ENCODE peak calls at places on chromosomes 7 and 10, in nine cellular contexts. P, Z, G, A, T, D, Y, N and L are unnamed samples.

GRCh38 chr10:110008518-110009339 is 945 bp downstream of the ADD3 start:
- DNase-seq in Z (peak), Y (peak), A (peak), D (peak), N (peak), T (no peak), P (peak), G (peak), L (peak)

GRCh38 chr10:122407375-122408125 is 33.0 kb downstream of the PLEKHA1 start:
- DNase-seq in T (no peak), Y (no peak), N (no peak), D (no peak), G (no peak), Z (no peak), P (peak), A (peak), L (no peak)

GRCh38 chr10:121406823-121407545 is 191.3 kb downstream of the FGFR2 start:
- DNase-seq in D (no peak), N (no peak), Z (no peak), G (peak), P (no peak), Y (no peak), A (no peak), T (no peak), L (peak)

GRCh38 chr10:6778992-6779701 is 199.1 kb upstream of the PRKCQ start:
- DNase-seq in T (no peak), D (no peak), Y (no peak), N (peak), G (peak), A (peak), P (peak), Z (no peak), L (peak)

GRCh38 chr7:29442146-29442545 is 121.5 kb upstream of the PRR15 start:
- DNase-seq in N (no peak), A (no peak), Y (no peak), D (no peak), G (no peak), T (no peak), P (peak), Z (no peak), L (no peak)

GRCh38 chr10:53702489-53702888 is 929.9 kb upstream of the MBL2 start:
- DNase-seq in N (no peak), T (no peak), D (no peak), Z (no peak), Y (no peak), A (no peak), P (no peak), G (no peak), L (no peak)

GRCh38 chr10:21523007-21523406 is 2.5 kb downstream of the SKIDA1 start:
- DNase-seq in T (no peak), Y (no peak), D (no peak), N (peak), P (no peak), Z (no peak), A (no peak), G (no peak), L (no peak)

GRCh38 chr10:110455440-110455839 is 42.3 kb upstream of the DUSP5 start:
- DNase-seq in T (no peak), N (no peak), Y (no peak), A (no peak), P (no peak), G (no peak), D (no peak), Z (no peak), L (no peak)

GRCh38 chr7:39898867-39899266 is 51.2 kb upstream of the CDK13 start:
- DNase-seq in A (no peak), Z (no peak), P (no peak), Y (no peak), T (no peak), N (no peak), G (no peak), D (no peak), L (no peak)

GRCh38 chr7:138745189-138745588 is 44.0 kb upstream of the SVOPL start:
- DNase-seq in A (no peak), P (no peak), N (no peak), G (no peak), D (no peak), Y (no peak), Z (no peak), T (no peak), L (no peak)

GRCh38 chr10:13716161-13717071 is 129.7 kb downstream of the PRPF18 start:
- DNase-seq in T (no peak), P (no peak), Z (no peak), N (no peak), A (no peak), G (no peak), D (no peak), Y (no peak), L (no peak)

GRCh38 chr10:15563161-15563715 is 156.5 kb downstream of the ITGA8 start:
- DNase-seq in Z (no peak), G (no peak), T (no peak), N (no peak), Y (no peak), D (no peak), P (no peak), A (no peak), L (no peak)

GRCh38 chr10:114623661-114624294 is 34.3 kb downstream of the ABLIM1 start:
- DNase-seq in N (peak), D (no peak), Y (peak), P (peak), A (no peak), Z (no peak), G (peak), T (no peak), L (peak)

GRCh38 chr7:128913856-128914565 is 3.5 kb upstream of the KCP start:
- DNase-seq in Y (no peak), P (no peak), D (no peak), Z (no peak), T (no peak), N (no peak), G (no peak), A (no peak), L (no peak)

GRCh38 chr10:7483848-7484247 is 73.0 kb upstream of the SFMBT2 start:
- DNase-seq in T (no peak), D (no peak), N (no peak), A (no peak), P (no peak), Z (no peak), G (no peak), Y (no peak), L (no peak)

GRCh38 chr10:14009315-14010082 is 321.2 kb downstream of the FRMD4A start:
- DNase-seq in T (peak), Z (no peak), N (no peak), G (no peak), D (no peak), P (no peak), A (no peak), Y (no peak), L (no peak)

GRCh38 chr7:11567571-11567970 is 264.4 kb downstream of the THSD7A start:
- DNase-seq in T (no peak), N (no peak), Y (no peak), A (no peak), D (no peak), P (no peak), Z (no peak), G (no peak), L (no peak)

GRCh38 chr7:28570113-28570969 is 158.0 kb downstream of the CREB5 start:
- DNase-seq in Z (no peak), G (no peak), N (peak), T (no peak), P (no peak), Y (no peak), D (no peak), A (no peak), L (no peak)

GRCh38 chr7:156816943-156817572 is 75.9 kb downstream of the LMBR1 start:
- DNase-seq in Y (peak), T (no peak), Z (no peak), N (no peak), P (no peak), G (no peak), D (no peak), A (no peak), L (no peak)

GRCh38 chr7:136179154-136179553 is 202.0 kb upstream of the MTPN start:
- DNase-seq in Y (no peak), T (no peak), G (no peak), A (no peak), Z (no peak), D (no peak), N (no peak), P (no peak), L (no peak)

GRCh38 chr7:136179829-136180721 is 202.9 kb upstream of the MTPN start:
- DNase-seq in N (no peak), A (no peak), G (no peak), Z (no peak), Y (no peak), T (no peak), D (no peak), P (no peak), L (no peak)

GRCh38 chr7:136184719-136185118 is 207.6 kb upstream of the MTPN start:
- DNase-seq in Z (no peak), P (no peak), N (no peak), A (no peak), D (no peak), G (no peak), Y (no peak), T (no peak), L (no peak)

GRCh38 chr7:136180984-136181383 is 203.8 kb upstream of the MTPN start:
- DNase-seq in T (no peak), N (no peak), P (no peak), Y (no peak), Z (no peak), D (no peak), A (no peak), G (no peak), L (no peak)

GRCh38 chr7:136183981-136184380 is 206.8 kb upstream of the MTPN start:
- DNase-seq in G (no peak), N (no peak), Z (no peak), T (no peak), P (no peak), A (no peak), Y (no peak), D (no peak), L (no peak)
- TF ChIP-seq CTCF in G (no peak), N (no peak), Z (no peak), T (no peak), P (peak), A (no peak), Y (no peak), D (no peak), L (no peak)

DNA sequence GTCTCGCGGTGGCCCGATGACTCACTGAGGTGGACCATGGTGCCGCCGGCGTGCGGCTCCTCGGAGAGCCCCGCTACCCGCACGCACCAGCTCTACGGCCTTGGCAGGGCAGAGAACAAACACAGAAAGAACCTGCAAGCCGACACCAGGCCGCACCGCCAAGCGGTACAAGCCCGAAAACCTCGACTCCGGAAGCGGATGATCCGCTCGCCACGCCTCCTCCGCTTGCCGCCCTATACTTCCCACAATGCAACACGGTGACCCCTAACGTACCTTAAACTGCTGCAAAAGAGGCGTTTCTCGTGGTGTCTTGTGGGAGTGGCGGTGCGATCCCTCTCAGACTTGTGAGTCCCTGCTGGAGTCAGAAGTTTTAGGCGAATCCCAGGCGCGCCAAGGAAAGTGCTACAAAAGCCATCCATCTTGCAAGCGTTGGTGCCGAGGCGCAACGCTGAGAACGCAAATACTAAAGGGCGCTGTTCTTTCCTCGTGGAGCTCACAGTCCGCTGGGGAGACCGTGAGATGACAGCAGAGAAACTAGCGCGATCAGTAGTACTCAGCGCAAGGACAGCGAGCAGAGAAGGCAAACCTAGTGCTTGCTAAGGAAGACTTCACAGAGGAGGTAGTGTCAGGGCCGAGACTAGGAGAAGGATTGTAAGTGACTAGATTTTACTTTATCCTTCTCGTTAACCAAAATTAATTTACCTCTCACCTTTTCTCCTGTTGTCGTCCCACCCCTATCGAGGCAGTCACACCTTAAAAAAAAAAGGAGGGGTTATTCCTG is at the start of gene MRPS16:
- DNase-seq in A (peak), P (peak), Y (peak), N (peak), G (peak), T (peak), Z (peak), D (peak), L (peak)
- TF ChIP-seq POLR2A in A (peak), P (peak), Y (peak), N (peak), G (peak), T (peak), Z (no peak), D (peak), L (peak)

GRCh38 chr7:84412161-84412969 is 217.8 kb upstream of the SEMA3A start:
- DNase-seq in T (no peak), Z (no peak), N (peak), P (no peak), G (no peak), Y (peak), D (no peak), A (no peak), L (no peak)
- TF ChIP-seq CTCF in T (no peak), Z (no peak), N (no peak), P (no peak), G (no peak), Y (no peak), D (no peak), A (no peak), L (no peak)

GRCh38 chr10:93468532-93469213 is 13.5 kb downstream of the MYOF start:
- DNase-seq in N (peak), Z (no peak), P (no peak), A (peak), Y (peak), T (no peak), D (no peak), G (no peak), L (no peak)
- TF ChIP-seq POLR2A in N (no peak), Z (no peak), P (no peak), A (no peak), Y (no peak), T (no peak), D (no peak), G (no peak), L (no peak)

GRCh38 chr7:66238712-66239466 is 33.8 kb downstream of the TPST1 start:
- DNase-seq in P (no peak), A (no peak), Z (no peak), N (no peak), T (no peak), G (no peak), Y (no peak), D (no peak), L (no peak)

GRCh38 chr7:66239467-66239856 is 34.3 kb downstream of the TPST1 start:
- DNase-seq in Y (no peak), N (no peak), A (no peak), G (no peak), Z (no peak), P (no peak), D (no peak), T (no peak), L (no peak)

GRCh38 chr7:66233638-66234037 is 28.5 kb downstream of the TPST1 start:
- DNase-seq in N (no peak), Z (no peak), G (no peak), T (no peak), D (no peak), Y (no peak), P (no peak), A (no peak), L (no peak)

DNA sequence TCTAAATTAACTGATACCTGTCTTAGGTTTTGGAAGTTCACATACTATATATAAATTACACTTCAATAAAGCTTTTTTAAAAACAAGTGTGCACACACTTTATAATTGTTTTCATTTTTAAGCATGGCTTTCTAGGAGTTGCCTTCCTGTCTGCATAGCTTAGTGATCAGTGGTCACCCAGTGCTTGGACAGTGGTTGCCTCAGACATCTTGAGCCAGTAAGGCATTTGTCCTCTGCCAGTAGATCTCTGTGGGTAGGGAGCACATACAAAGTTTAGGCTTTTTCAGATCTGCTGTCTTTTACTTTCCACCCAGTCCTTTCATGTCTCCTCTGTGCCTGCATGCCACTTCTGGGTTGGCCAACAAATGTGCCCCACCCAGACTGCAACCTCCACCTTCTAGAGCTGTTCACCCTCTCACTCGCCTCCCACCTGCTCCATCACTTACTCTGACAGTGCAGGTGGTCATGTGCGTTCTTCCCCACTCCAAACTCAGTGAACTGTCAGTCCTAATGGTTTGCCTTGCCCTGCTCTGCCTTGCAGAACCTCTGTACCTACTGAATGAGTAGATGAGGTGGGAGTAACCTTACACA is 31.7 kb downstream of the TPST1 start:
- DNase-seq in A (no peak), G (no peak), P (no peak), D (no peak), N (no peak), Z (no peak), T (no peak), Y (no peak), L (no peak)
- TF ChIP-seq CTCF in A (no peak), G (no peak), P (no peak), D (no peak), N (no peak), Z (no peak), T (no peak), Y (no peak), L (no peak)

GRCh38 chr7:141701489-141702046 is 398 bp downstream of the DENND11 start:
- DNase-seq in Y (no peak), G (no peak), T (peak), N (no peak), P (peak), D (peak), Z (peak), A (peak), L (peak)
- TF ChIP-seq POLR2A in Y (peak), G (no peak), T (peak), N (no peak), P (peak), D (peak), Z (no peak), A (no peak), L (no peak)

GRCh38 chr7:1441615-1442354 is 17.5 kb downstream of the MICALL2 start:
- DNase-seq in N (no peak), Y (no peak), P (no peak), Z (no peak), D (no peak), T (no peak), G (no peak), A (no peak), L (no peak)
- TF ChIP-seq CTCF in N (no peak), Y (no peak), P (no peak), Z (no peak), D (no peak), T (no peak), G (no peak), A (no peak), L (no peak)

GRCh38 chr10:68332259-68333057 is at the start of gene PBLD:
- DNase-seq in Y (peak), D (peak), T (no peak), A (peak), N (peak), G (peak), P (peak), Z (peak), L (peak)

GRCh38 chr10:68333058-68333395 is 299 bp upstream of the PBLD start:
- DNase-seq in N (no peak), Y (peak), T (no peak), A (no peak), Z (no peak), G (no peak), D (no peak), P (no peak), L (no peak)

GRCh38 chr10:68333452-68333851 is 724 bp upstream of the PBLD start:
- DNase-seq in T (no peak), N (no peak), D (no peak), Y (no peak), P (no peak), G (no peak), Z (no peak), A (no peak), L (no peak)

GRCh38 chr10:68334672-68335467 is 2.1 kb upstream of the PBLD start:
- DNase-seq in T (no peak), A (no peak), Z (no peak), D (no peak), G (no peak), N (no peak), Y (no peak), P (no peak), L (no peak)

GRCh38 chr10:68333905-68334431 is 1.2 kb upstream of the PBLD start:
- DNase-seq in D (no peak), Z (no peak), P (no peak), A (no peak), T (no peak), N (no peak), Y (no peak), G (no peak), L (no peak)
- TF ChIP-seq POLR2A in D (no peak), Z (no peak), P (no peak), A (no peak), T (no peak), N (no peak), Y (no peak), G (no peak), L (no peak)